ENCODE peak calls at places on chromosomes 3 and 15, in seven cellular contexts. A is heart left ventricle; D is cardiac muscle cell; P is neural progenitor cell; N is spleen; E is esophagus squamous epithelium; I is CD8-positive, alpha-beta T cell. V is an unnamed sample.

GRCh38 chr3:194135806-194136518 is at the start of gene HES1:
- DNase-seq in I (peak; percentile 12), P (peak; percentile 99), E (no peak), D (peak; percentile 98), N (peak; percentile 90), A (peak; percentile 94), V (peak; percentile 93)

GRCh38 chr15:93358171-93359036 is 269.4 kb upstream of the RGMA start:
- DNase-seq in A (no peak), D (no peak), N (no peak), P (peak; percentile 65), E (no peak), I (no peak), V (no peak)

GRCh38 chr3:185342458-185343169 is 20.3 kb upstream of the MAP3K13 start:
- DNase-seq in E (no peak), D (no peak), P (no peak), N (no peak), I (no peak), A (no peak), V (no peak)

GRCh38 chr3:55885721-55886120 is 398.6 kb upstream of the WNT5A start:
- DNase-seq in D (no peak), I (no peak), N (no peak), E (no peak), A (no peak), P (no peak), V (no peak)

GRCh38 chr3:72245183-72245811 is 460.3 kb upstream of the PROK2 start:
- DNase-seq in P (no peak), E (no peak), D (no peak), N (no peak), I (no peak), A (peak; percentile 75), V (peak; percentile 60)

GRCh38 chr15:101545548-101546505 is 56.3 kb upstream of the PCSK6 start:
- DNase-seq in N (no peak), P (no peak), E (no peak), I (no peak), A (no peak), D (no peak), V (no peak)

GRCh38 chr15:66080791-66081475 is 172.6 kb downstream of the MEGF11 start:
- DNase-seq in P (peak; percentile 66), E (no peak), I (no peak), N (no peak), D (no peak), A (no peak), V (no peak)

GRCh38 chr3:81823882-81824395 is 62.5 kb upstream of the GBE1 start:
- DNase-seq in P (no peak), E (no peak), N (no peak), D (peak; percentile 55), I (no peak), A (no peak), V (no peak)

GRCh38 chr3:115146032-115146417 is 1.1 kb downstream of the ZBTB20 start:
- DNase-seq in P (peak; percentile 68), D (peak; percentile 51), I (peak; percentile 38), N (no peak), A (no peak), E (no peak), V (peak; percentile 58)

GRCh38 chr3:42043116-42043796 is 47.9 kb upstream of the TRAK1 start:
- DNase-seq in E (no peak), D (peak; percentile 73), A (peak; percentile 71), N (no peak), P (peak; percentile 91), I (no peak), V (no peak)
- H3K4me3 ChIP-seq in E (no peak overlapping the region), D (no peak overlapping the region), A (peak overlapping the region; percentile 20), N (no peak overlapping the region), P (peak overlapping the region; percentile 17), I (no peak overlapping the region), V (peak overlapping the region; percentile 42)

GRCh38 chr3:54517424-54517823 is 395.1 kb downstream of the CACNA2D3 start:
- DNase-seq in E (no peak), P (no peak), D (no peak), N (no peak), A (no peak), I (no peak), V (no peak)

GRCh38 chr3:54518011-54518675 is 395.8 kb downstream of the CACNA2D3 start:
- DNase-seq in I (no peak), D (no peak), N (no peak), E (no peak), A (no peak), P (no peak), V (no peak)

GRCh38 chr3:54515439-54516213 is 393.3 kb downstream of the CACNA2D3 start:
- DNase-seq in E (no peak), I (no peak), N (no peak), P (no peak), A (no peak), D (no peak), V (no peak)

GRCh38 chr3:54519493-54519892 is 397.1 kb downstream of the CACNA2D3 start:
- DNase-seq in I (no peak), A (no peak), E (no peak), N (no peak), P (no peak), D (no peak), V (no peak)

GRCh38 chr3:54520060-54520459 is 397.7 kb downstream of the CACNA2D3 start:
- DNase-seq in P (no peak), D (no peak), E (no peak), A (no peak), I (no peak), N (no peak), V (no peak)
- H3K9me3 ChIP-seq in P (no peaks in the 10 kb centered on the region), D (no peaks in the 10 kb centered on the region), E (peaks cover under 1% of the 10 kb centered on the region), A (peaks cover 16% of the 10 kb centered on the region), I (no peaks in the 10 kb centered on the region), N (peaks cover 48% of the 10 kb centered on the region), V (peaks cover 23% of the 10 kb centered on the region)

GRCh38 chr3:50493623-50494022 is 9.8 kb downstream of the CACNA2D2 start:
- DNase-seq in E (no peak), I (no peak), N (no peak), A (no peak), D (no peak), P (no peak), V (no peak)

GRCh38 chr3:50487181-50487580 is 16.3 kb downstream of the CACNA2D2 start:
- DNase-seq in P (no peak), I (no peak), A (no peak), D (no peak), E (no peak), N (no peak), V (no peak)

GRCh38 chr3:50491023-50491422 is 12.4 kb downstream of the CACNA2D2 start:
- DNase-seq in E (no peak), D (no peak), I (no peak), A (no peak), P (no peak), N (no peak), V (no peak)

GRCh38 chr3:50493086-50493485 is 10.3 kb downstream of the CACNA2D2 start:
- DNase-seq in P (no peak), I (no peak), N (no peak), A (no peak), D (no peak), E (no peak), V (no peak)

GRCh38 chr3:50490438-50490970 is 12.9 kb downstream of the CACNA2D2 start:
- DNase-seq in N (no peak), P (no peak), A (no peak), I (no peak), E (no peak), D (peak; percentile 39), V (no peak)
- H3K27ac ChIP-seq in N (no peak overlapping the region), P (no peak overlapping the region), A (no peak overlapping the region), I (no peak overlapping the region), E (no peak overlapping the region), D (no peak overlapping the region), V (no peak overlapping the region)

GRCh38 chr3:45915080-45915479 is 28.2 kb upstream of the CXCR6 start:
- DNase-seq in P (no peak), N (no peak), I (no peak), A (no peak), D (no peak), E (no peak), V (no peak)
- H3K4me3 ChIP-seq in P (no peak overlapping the region), N (no peak overlapping the region), I (no peak overlapping the region), A (no peak overlapping the region), D (no peak overlapping the region), E (no peak overlapping the region), V (no peak overlapping the region)

GRCh38 chr3:127329647-127330285 is 41.9 kb upstream of the PRR20G start:
- DNase-seq in N (no peak), A (no peak), P (no peak), I (no peak), E (no peak), D (no peak), V (no peak)
- H3K9me3 ChIP-seq in N (peaks cover 69% of the 10 kb centered on the region), A (peaks cover 37% of the 10 kb centered on the region), P (peaks cover 6% of the 10 kb centered on the region), I (no peaks in the 10 kb centered on the region), E (peaks cover 27% of the 10 kb centered on the region), D (no peaks in the 10 kb centered on the region), V (peaks cover 28% of the 10 kb centered on the region)

GRCh38 chr3:52537726-52538421 is 1.5 kb downstream of the UQCC5 start:
- DNase-seq in D (no peak), E (no peak), I (no peak), A (no peak), P (no peak), N (no peak), V (no peak)
- H3K27ac ChIP-seq in D (peak overlapping the region; percentile 96), E (peak overlapping the region; percentile 92), I (no peak overlapping the region), A (peak overlapping the region; percentile 94), P (no peak overlapping the region), N (no peak overlapping the region), V (peak overlapping the region; percentile 96)

GRCh38 chr15:77143606-77144005 is 72.7 kb upstream of the TSPAN3 start:
- DNase-seq in A (no peak), P (no peak), E (no peak), I (no peak), D (no peak), N (no peak), V (no peak)

GRCh38 chr15:77145370-77145769 is 74.5 kb upstream of the TSPAN3 start:
- DNase-seq in D (no peak), P (no peak), N (no peak), A (no peak), E (no peak), I (no peak), V (no peak)

GRCh38 chr15:77144028-77144427 is 73.1 kb upstream of the TSPAN3 start:
- DNase-seq in N (no peak), A (no peak), I (no peak), D (no peak), P (no peak), E (no peak), V (no peak)

GRCh38 chr15:77143191-77143590 is 72.3 kb upstream of the TSPAN3 start:
- DNase-seq in P (no peak), N (no peak), A (no peak), I (no peak), D (no peak), E (no peak), V (no peak)

DNA sequence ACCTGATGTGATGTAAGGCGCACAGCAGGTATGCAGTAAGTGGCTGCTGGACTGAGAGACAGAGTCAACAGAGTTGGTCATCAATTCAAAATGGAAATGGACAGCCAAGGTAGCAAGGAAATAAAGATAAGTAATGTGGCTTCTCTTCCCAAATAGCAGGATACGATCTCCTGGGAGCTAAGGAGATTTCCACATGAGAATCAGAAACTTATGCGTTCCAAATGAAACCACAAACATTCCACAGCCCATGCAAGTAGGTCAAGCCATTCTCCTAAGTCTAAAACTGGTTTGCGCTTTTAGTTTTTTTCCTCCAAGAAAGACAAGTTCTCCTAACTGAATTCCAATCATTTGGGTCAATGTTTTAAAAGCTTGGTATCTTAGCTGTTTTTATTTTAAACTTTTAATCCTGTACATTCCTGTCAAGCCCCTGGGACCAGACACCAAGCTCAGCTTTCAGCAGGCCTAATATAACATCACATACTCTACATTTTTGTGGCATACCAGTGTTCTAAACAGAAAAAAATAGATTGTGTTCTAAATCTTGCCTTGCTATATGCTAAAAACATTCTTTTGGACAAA is 73.7 kb upstream of the TSPAN3 start:
- DNase-seq in I (no peak), P (no peak), A (no peak), E (no peak), D (no peak), N (no peak), V (no peak)
- H3K4me3 ChIP-seq in I (no peak overlapping the region), P (no peak overlapping the region), A (no peak overlapping the region), E (no peak overlapping the region), D (no peak overlapping the region), N (no peak overlapping the region), V (no peak overlapping the region)

V was measured in psoas muscle.